ENCODE peak calls at places on chromosomes 5 and 9, in six cellular contexts. L, V, K, M, B and P are unnamed samples.
A peak's percentile ranks its signal among the peaks of the same experiment; 100 is the strongest.

GRCh38 chr5:74201334-74202081 is 439.0 kb downstream of the ENC1 start:
- DNase-seq in L (peak; percentile 32), V (no peak), K (no peak), M (no peak), B (no peak), P (no peak)

GRCh38 chr9:121841771-121842611 is 190.6 kb downstream of the DAB2IP start:
- DNase-seq in L (no peak), B (no peak), K (no peak), V (no peak), M (no peak), P (no peak)

GRCh38 chr5:54902817-54903473 is 82.4 kb downstream of the ESM1 start:
- DNase-seq in M (no peak), K (no peak), B (peak; percentile 28), V (no peak), L (no peak), P (no peak)

GRCh38 chr9:28001096-28001495 is 427.8 kb upstream of the C9orf72 start:
- DNase-seq in B (no peak), V (peak; percentile 7), K (no peak), M (no peak), L (no peak), P (no peak)

GRCh38 chr9:114452219-114453169 is 52.8 kb downstream of the WHRN start:
- DNase-seq in M (no peak), K (no peak), B (peak; percentile 66), L (no peak), V (no peak), P (no peak)

GRCh38 chr9:124395826-124396225 is 19.4 kb downstream of the PSMB7 start:
- DNase-seq in M (no peak), V (no peak), B (no peak), K (no peak), L (no peak), P (no peak)

GRCh38 chr5:57432876-57433275 is 49.7 kb downstream of the ACTBL2 start:
- DNase-seq in L (no peak), B (no peak), V (no peak), M (no peak), K (no peak), P (no peak)

GRCh38 chr9:89515416-89515815 is 17.5 kb upstream of the SEMA4D start:
- DNase-seq in V (no peak), B (no peak), L (no peak), K (no peak), M (no peak), P (no peak)

GRCh38 chr9:95048225-95049087 is 269.1 kb downstream of the FANCC start:
- DNase-seq in B (peak; percentile 82), L (peak; percentile 66), M (no peak), V (no peak), K (peak; percentile 88), P (no peak)

GRCh38 chr5:150520747-150521521 is 13.0 kb downstream of the NDST1 start:
- DNase-seq in V (no peak), B (no peak), M (no peak), L (no peak), K (no peak), P (no peak)

GRCh38 chr5:149995385-149996085 is 4.9 kb downstream of the TIGD6 start:
- DNase-seq in B (no peak), L (no peak), M (no peak), V (no peak), K (peak; percentile 27), P (no peak)

GRCh38 chr5:54387659-54388232 is 67.8 kb upstream of the HSPB3 start:
- DNase-seq in B (no peak), V (no peak), K (no peak), M (no peak), L (no peak), P (no peak)

DNA sequence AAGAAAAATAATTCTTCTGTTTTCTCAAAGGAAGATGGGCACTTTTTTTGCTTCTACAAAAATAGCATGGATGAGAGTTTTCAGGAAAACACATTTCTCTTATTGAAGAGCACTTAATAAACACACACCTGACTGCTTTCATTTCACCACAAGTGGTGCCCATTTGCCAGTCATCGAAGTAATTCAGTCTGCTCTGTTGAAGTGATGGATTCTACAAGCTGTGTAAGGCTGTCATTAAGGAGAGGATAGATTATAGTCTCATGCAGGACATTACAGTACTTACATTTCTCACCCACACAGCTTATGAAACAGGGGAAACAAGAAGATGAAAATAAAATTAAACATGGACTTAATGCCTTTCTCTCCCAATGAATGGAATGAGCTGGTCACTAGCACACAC is 165.2 kb downstream of the NR2F1-AS1 start:
- DNase-seq in B (no peak), L (no peak), V (no peak), K (no peak), M (no peak), P (no peak)
- TF ChIP-seq EP300 in B (no peak), L (no peak), V (no peak), K (no peak), M (no peak), P (no peak)

GRCh38 chr9:137758067-137758466 is 119.5 kb upstream of the CACNA1B start:
- DNase-seq in M (peak; percentile 38), V (no peak), L (no peak), K (no peak), B (no peak), P (no peak)

GRCh38 chr9:137759649-137760321 is 117.8 kb upstream of the CACNA1B start:
- DNase-seq in M (peak; percentile 55), B (no peak), L (no peak), V (no peak), K (no peak), P (no peak)

GRCh38 chr9:137757613-137758029 is 120.0 kb upstream of the CACNA1B start:
- DNase-seq in L (no peak), M (no peak), K (no peak), B (peak; percentile 47), V (no peak), P (no peak)

GRCh38 chr9:137760426-137760825 is 117.2 kb upstream of the CACNA1B start:
- DNase-seq in V (no peak), K (no peak), B (no peak), M (peak; percentile 20), L (peak; percentile 65), P (no peak)

GRCh38 chr9:137759117-137759516 is 118.5 kb upstream of the CACNA1B start:
- DNase-seq in L (no peak), K (no peak), V (no peak), M (peak; percentile 46), B (no peak), P (no peak)
- H3K36me3 ChIP-seq in L (no peaks in the 10 kb centered on the region), K (peaks cover 24% of the 10 kb centered on the region), V (peaks cover 41% of the 10 kb centered on the region), M (peaks cover 44% of the 10 kb centered on the region), B (peaks cover 1% of the 10 kb centered on the region), P (peaks cover 69% of the 10 kb centered on the region)

GRCh38 chr5:168315991-168316578 is 24.6 kb downstream of the WWC1 start:
- DNase-seq in B (peak; percentile 76), L (no peak), V (no peak), M (no peak), K (no peak), P (no peak)

GRCh38 chr5:168315416-168315990 is 24.1 kb downstream of the WWC1 start:
- DNase-seq in M (no peak), K (no peak), B (no peak), V (no peak), L (no peak), P (no peak)

GRCh38 chr5:168313596-168314204 is 22.3 kb downstream of the WWC1 start:
- DNase-seq in V (no peak), B (no peak), L (no peak), M (no peak), K (no peak), P (no peak)

GRCh38 chr5:168312606-168313297 is 21.3 kb downstream of the WWC1 start:
- DNase-seq in M (no peak), L (no peak), V (no peak), K (no peak), B (no peak), P (no peak)

GRCh38 chr5:168314735-168315411 is 23.4 kb downstream of the WWC1 start:
- DNase-seq in L (peak; percentile 30), M (no peak), B (peak; percentile 88), V (no peak), K (no peak), P (no peak)
- TF ChIP-seq EP300 in L (no peak), M (no peak), B (no peak), V (no peak), K (peak; percentile 92), P (no peak)

DNA sequence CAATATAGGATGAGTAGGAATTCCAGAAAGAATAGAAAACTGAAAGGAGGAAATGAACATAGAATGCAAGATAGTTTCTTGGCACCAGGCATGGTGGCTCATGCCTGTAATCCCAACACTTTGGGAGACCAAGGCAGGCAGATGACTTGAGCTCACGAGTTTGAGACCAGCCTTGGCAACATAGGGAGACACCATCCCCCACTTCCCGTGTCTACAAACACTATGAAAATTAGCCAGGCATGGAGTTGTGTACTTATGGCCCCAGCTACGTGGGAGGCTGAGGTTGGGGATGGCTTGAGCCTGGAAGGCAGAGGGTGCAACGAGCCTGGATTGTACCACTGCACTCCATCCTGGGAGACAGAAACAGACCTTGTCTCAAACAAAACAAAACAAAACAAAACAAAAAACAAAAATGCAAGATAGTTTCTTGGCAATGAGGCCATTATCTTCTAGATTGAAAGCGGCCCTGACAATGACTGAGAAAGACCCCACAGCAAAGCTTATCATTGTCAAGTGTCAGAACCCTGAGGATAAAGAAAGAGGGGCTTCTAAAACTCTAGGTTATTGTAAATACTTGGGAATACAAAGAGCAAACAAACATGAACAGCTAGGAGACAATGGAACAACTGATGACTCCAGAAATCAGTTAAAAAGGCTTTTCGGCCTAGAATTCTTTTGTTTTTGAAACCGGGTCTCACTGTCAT is 9.2 kb downstream of the SQSTM1 start:
- DNase-seq in M (no peak), V (no peak), K (no peak), L (no peak), B (no peak), P (no peak)
- H3K36me3 ChIP-seq in M (peaks cover 80% of the 10 kb centered on the region), V (peaks cover 74% of the 10 kb centered on the region), K (peaks cover 81% of the 10 kb centered on the region), L (no peaks in the 10 kb centered on the region), B (peaks cover 2% of the 10 kb centered on the region), P (peaks cover 95% of the 10 kb centered on the region)

DNA sequence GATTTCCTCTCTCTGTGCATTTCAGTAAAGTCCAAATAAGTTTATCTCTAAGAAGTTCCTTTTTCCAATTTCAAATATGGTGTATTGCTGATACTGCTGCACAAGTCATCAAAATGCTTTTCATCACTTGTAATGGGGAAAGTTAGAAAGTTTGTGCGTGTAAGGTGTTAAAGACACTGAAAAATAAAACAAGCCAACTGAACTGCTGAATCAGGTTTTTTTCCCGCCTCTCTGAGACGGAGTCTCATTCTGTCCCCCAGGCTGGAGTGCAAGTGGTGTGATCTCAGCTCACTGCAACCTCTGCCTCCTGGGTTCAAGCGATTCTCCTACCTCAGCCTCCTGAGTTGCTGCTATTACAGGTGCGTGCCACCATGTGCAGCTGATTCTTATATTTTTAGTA is 400.9 kb downstream of the LRRC70 start:
- DNase-seq in V (no peak), K (no peak), M (no peak), B (no peak), L (no peak), P (no peak)
- TF ChIP-seq EP300 in V (no peak), K (no peak), M (no peak), B (no peak), L (no peak), P (no peak)

DNA sequence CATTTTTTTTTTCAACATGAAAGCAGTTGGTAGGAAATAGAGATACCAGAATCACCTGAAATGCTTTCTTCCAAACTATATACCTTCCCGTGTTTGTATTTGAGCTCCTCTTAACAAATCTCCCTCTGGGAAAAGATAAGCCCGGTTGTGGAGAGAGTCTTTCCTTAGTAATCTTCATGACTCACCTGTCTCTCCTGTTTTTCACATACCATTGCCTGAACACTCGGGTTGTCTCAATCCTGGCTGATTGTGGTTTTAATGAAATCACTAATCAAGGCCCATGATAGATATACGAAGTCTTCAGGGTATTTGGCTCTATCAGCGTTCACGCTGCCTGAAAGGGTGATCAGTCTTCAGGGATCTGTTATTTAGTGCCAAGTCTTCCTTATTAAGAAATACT is 136.7 kb downstream of the MAN2A1 start:
- DNase-seq in B (no peak), V (no peak), L (no peak), M (no peak), K (no peak), P (no peak)
- H3K36me3 ChIP-seq in B (no peaks in the 10 kb centered on the region), V (peaks cover 54% of the 10 kb centered on the region), L (no peaks in the 10 kb centered on the region), M (no peaks in the 10 kb centered on the region), K (peaks cover 48% of the 10 kb centered on the region), P (peaks cover 14% of the 10 kb centered on the region)

GRCh38 chr5:158392753-158393152 is 533.8 kb upstream of the CLINT1 start:
- DNase-seq in B (no peak), V (no peak), K (no peak), L (no peak), M (no peak), P (no peak)
- TF ChIP-seq EP300 in B (no peak), V (no peak), K (no peak), L (no peak), M (no peak), P (no peak)